ENCODE peak calls at places on chromosomes 3 and 15, in five cellular contexts. I, C, X, D and E are unnamed samples.

GRCh38 chr15:36571301-36571700 is 8.1 kb upstream of the CDIN1 start:
- DNase-seq in C (no peak), D (no peak), X (peak; percentile 18), I (no peak), E (no peak)

GRCh38 chr3:44104668-44105321 is 136.9 kb upstream of the TOPAZ1 start:
- DNase-seq in I (no peak), X (peak; percentile 16), D (peak; percentile 62), C (peak; percentile 80), E (no peak)

GRCh38 chr3:14814473-14814872 is 4.3 kb upstream of the FGD5 start:
- DNase-seq in D (no peak), X (no peak), I (no peak), C (no peak), E (no peak)

GRCh38 chr3:5198313-5198677 is 10.8 kb downstream of the EDEM1 start:
- DNase-seq in X (no peak), C (no peak), I (no peak), D (no peak), E (no peak)

GRCh38 chr15:62828364-62828763 is 214.2 kb upstream of the TPM1 start:
- DNase-seq in I (no peak), X (no peak), D (no peak), C (no peak), E (no peak)

GRCh38 chr15:79185199-79185598 is 94.6 kb upstream of the RASGRF1 start:
- DNase-seq in I (no peak), C (no peak), X (no peak), D (peak; percentile 55), E (no peak)

GRCh38 chr15:26065723-26066122 is 202.6 kb upstream of the ATP10A start:
- DNase-seq in C (no peak), I (no peak), D (no peak), X (no peak), E (no peak)

GRCh38 chr3:140521751-140522445 is 156.0 kb upstream of the TRIM42 start:
- DNase-seq in C (no peak), D (no peak), I (no peak), X (no peak), E (no peak)

GRCh38 chr3:40720863-40721262 is 196.1 kb downstream of the ZNF621 start:
- DNase-seq in D (no peak), C (no peak), I (no peak), X (no peak), E (no peak)

GRCh38 chr3:127820221-127820870 is 2.0 kb downstream of the MGLL start:
- DNase-seq in I (no peak), D (peak; percentile 90), X (peak; percentile 46), C (no peak), E (no peak)
- TF ChIP-seq CTCF in I (no peak), D (peak; percentile 47), X (peak; percentile 31), C (no peak), E (no peak)

GRCh38 chr15:94297543-94297942 is 66.2 kb downstream of the MCTP2 start:
- DNase-seq in C (no peak), I (no peak), X (no peak), D (no peak), E (no peak)
- TF ChIP-seq CTCF in C (no peak), I (no peak), X (no peak), D (no peak), E (no peak)

DNA sequence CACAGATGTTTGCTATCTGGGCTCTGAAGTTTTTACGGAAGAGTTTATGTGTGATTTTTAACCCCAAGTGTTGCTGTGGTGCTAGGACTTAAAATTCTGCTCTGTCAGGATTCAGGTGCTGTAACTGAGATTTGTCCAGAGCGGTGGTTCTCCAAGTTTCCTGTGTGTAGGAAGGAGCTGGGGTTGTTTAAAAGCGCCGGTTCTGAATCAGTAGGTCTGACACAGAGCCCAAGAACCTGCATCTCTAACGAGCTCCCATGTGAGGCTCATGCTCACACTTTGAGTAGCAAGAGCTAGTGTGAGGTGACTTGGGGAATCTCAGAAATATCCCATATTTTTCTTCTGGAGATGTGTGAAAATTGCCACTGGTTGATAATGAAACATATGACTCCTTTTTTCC is 325.5 kb downstream of the SATB1 start:
- DNase-seq in I (no peak), D (no peak), C (no peak), X (peak; percentile 15), E (no peak)
- TF ChIP-seq CTCF in I (no peak), D (no peak), C (no peak), X (no peak), E (no peak)

GRCh38 chr3:159881208-159881607 is 107.4 kb upstream of the IL12A start:
- DNase-seq in D (no peak), X (no peak), I (no peak), C (no peak), E (no peak)
- TF ChIP-seq CTCF in D (no peak), X (no peak), I (no peak), C (no peak), E (no peak)

DNA sequence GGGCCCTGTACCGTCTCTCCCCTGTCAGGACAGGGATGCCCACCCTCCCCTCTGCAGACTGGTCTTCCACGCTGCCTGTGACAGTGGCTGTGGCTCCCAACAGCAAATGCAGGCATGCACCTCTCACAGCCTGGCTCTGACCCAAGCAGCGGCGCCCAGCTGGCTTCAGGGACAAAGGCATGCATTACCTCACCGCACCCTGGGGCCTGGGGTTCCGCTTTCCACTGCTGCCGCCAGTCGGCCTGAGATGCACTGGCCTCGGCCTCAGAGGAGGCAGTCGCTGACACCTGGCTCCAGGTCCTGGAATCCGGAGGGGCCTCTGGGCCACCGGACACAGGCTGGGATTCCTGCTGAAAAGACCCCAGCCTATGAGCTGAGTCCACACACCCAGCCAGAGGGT is 70.3 kb downstream of the SCN5A start:
- DNase-seq in D (peak; percentile 30), I (peak; percentile 77), C (no peak), X (no peak), E (no peak)
- TF ChIP-seq CTCF in D (no peak), I (no peak), C (no peak), X (no peak), E (no peak)

GRCh38 chr3:162441716-162442115 is 945.1 kb downstream of the OTOL1 start:
- DNase-seq in C (no peak), I (no peak), D (no peak), X (no peak), E (no peak)

GRCh38 chr3:162436826-162437225 is 940.2 kb downstream of the OTOL1 start:
- DNase-seq in C (no peak), D (no peak), X (no peak), I (no peak), E (no peak)

GRCh38 chr3:162435750-162436149 is 939.1 kb downstream of the OTOL1 start:
- DNase-seq in C (no peak), I (no peak), D (no peak), X (no peak), E (no peak)

GRCh38 chr3:162437480-162437879 is 940.9 kb downstream of the OTOL1 start:
- DNase-seq in D (no peak), I (no peak), C (no peak), X (peak; percentile 52), E (no peak)
- TF ChIP-seq CTCF in D (no peak), I (no peak), C (no peak), X (no peak), E (no peak)